ENCODE peak calls at places on chromosomes 5 and 9, in nine cellular contexts. F is AG04450, U is H7, S is GM06990, P is ovary, V is Peyer's patch, Y is PC-9, L is mucosa of descending colon, J is adipocyte. E is an unnamed sample.

GRCh38 chr9:135227641-135228251 is 140.3 kb downstream of the OLFM1 start:
- DNase-seq in F (no peak), U (no peak), S (no peak), P (no peak), V (no peak), Y (no peak), L (no peak), J (no peak), E (no peak)

GRCh38 chr9:135037521-135038250 is 49.8 kb upstream of the OLFM1 start:
- DNase-seq in F (no peak), U (no peak), S (no peak), P (no peak), V (no peak), Y (no peak), L (no peak), J (no peak), E (peak)

GRCh38 chr9:136613824-136614371 is 48.8 kb upstream of the EGFL7 start:
- DNase-seq in F (no peak), U (peak), S (no peak), P (no peak), V (no peak), Y (no peak), L (no peak), J (no peak), E (no peak)

GRCh38 chr5:143402464-143403356 is 776 bp downstream of the NR3C1 start:
- DNase-seq in F (no peak), U (peak), S (peak), P (peak), V (peak), Y (peak), L (peak), J (peak), E (peak)

GRCh38 chr9:136225748-136226679 is 19.6 kb downstream of the QSOX2 start:
- DNase-seq in F (no peak), U (peak), S (peak), P (no peak), V (peak), Y (no peak), L (peak), J (peak), E (no peak)

GRCh38 chr5:63923914-63924313 is 38.3 kb downstream of the HTR1A start:
- DNase-seq in F (no peak), U (no peak), S (no peak), P (no peak), V (no peak), Y (no peak), L (peak), J (no peak), E (no peak)

GRCh38 chr5:67160985-67161384 is 35.6 kb downstream of the CD180 start:
- DNase-seq in F (no peak), U (peak), S (no peak), P (no peak), V (no peak), Y (peak), L (no peak), J (peak), E (no peak)

GRCh38 chr5:146799235-146800015 is 79.1 kb downstream of the PPP2R2B start:
- DNase-seq in F (no peak), U (no peak), S (no peak), P (no peak), V (no peak), Y (no peak), L (no peak), J (no peak), E (no peak)

GRCh38 chr9:114405294-114406034 is 17.7 kb upstream of the AKNA start:
- DNase-seq in F (no peak), U (peak), S (peak), P (peak), V (peak), Y (peak), L (peak), J (peak), E (peak)

GRCh38 chr5:131530706-131531331 is 104.2 kb downstream of the RAPGEF6 start:
- DNase-seq in F (no peak), U (no peak), S (no peak), P (no peak), V (no peak), Y (no peak), L (no peak), J (no peak), E (no peak)

GRCh38 chr5:65213921-65214525 is 267.7 kb downstream of the ADAMTS6 start:
- DNase-seq in F (no peak), U (peak), S (no peak), P (no peak), V (no peak), Y (no peak), L (peak), J (no peak), E (no peak)

GRCh38 chr5:28344803-28345433 is 1306.5 kb upstream of the CDH9 start:
- DNase-seq in F (no peak), U (peak), S (no peak), P (no peak), V (no peak), Y (no peak), L (no peak), J (peak), E (no peak)

GRCh38 chr5:10524376-10525123 is 39.3 kb upstream of the ANKRD33B start:
- DNase-seq in F (peak), U (no peak), S (no peak), P (no peak), V (no peak), Y (no peak), L (no peak), J (peak), E (no peak)

GRCh38 chr5:167295686-167296015 is 995.8 kb upstream of the WWC1 start:
- DNase-seq in F (no peak), U (no peak), S (no peak), P (no peak), V (no peak), Y (peak), L (no peak), J (peak), E (no peak)

GRCh38 chr9:27005491-27005890 is at the start of gene LRRC19:
- DNase-seq in F (no peak), U (no peak), S (no peak), P (no peak), V (no peak), Y (no peak), L (no peak), J (no peak), E (no peak)

GRCh38 chr5:80216753-80217596 is 38.9 kb downstream of the SERINC5 start:
- DNase-seq in F (no peak), U (no peak), S (no peak), P (no peak), V (no peak), Y (no peak), L (no peak), J (no peak), E (peak)

GRCh38 chr9:2241461-2241874 is 226.3 kb downstream of the SMARCA2 start:
- DNase-seq in F (peak), U (peak), S (no peak), P (peak), V (no peak), Y (no peak), L (peak), J (no peak), E (peak)

GRCh38 chr5:45491368-45491767 is 204.8 kb downstream of the HCN1 start:
- DNase-seq in F (no peak), U (no peak), S (no peak), P (no peak), V (no peak), Y (no peak), L (no peak), J (no peak), E (no peak)

GRCh38 chr5:124402144-124402581 is 344.3 kb downstream of the ZNF608 start:
- DNase-seq in F (no peak), U (no peak), S (no peak), P (no peak), V (no peak), Y (peak), L (no peak), J (peak), E (no peak)

GRCh38 chr5:10424124-10424731 is 17.5 kb upstream of the ROPN1L start:
- DNase-seq in F (no peak), U (peak), S (no peak), P (no peak), V (no peak), Y (no peak), L (peak), J (peak), E (no peak)

GRCh38 chr5:36874465-36874864 is 2.1 kb upstream of the NIPBL start:
- DNase-seq in F (no peak), U (no peak), S (no peak), P (no peak), V (no peak), Y (no peak), L (no peak), J (peak), E (no peak)
- H3K4me3 ChIP-seq in F (peak), U (peak), S (peak), P (peak), V (peak), Y (peak), L (no peak), J (peak), E (peak)

DNA sequence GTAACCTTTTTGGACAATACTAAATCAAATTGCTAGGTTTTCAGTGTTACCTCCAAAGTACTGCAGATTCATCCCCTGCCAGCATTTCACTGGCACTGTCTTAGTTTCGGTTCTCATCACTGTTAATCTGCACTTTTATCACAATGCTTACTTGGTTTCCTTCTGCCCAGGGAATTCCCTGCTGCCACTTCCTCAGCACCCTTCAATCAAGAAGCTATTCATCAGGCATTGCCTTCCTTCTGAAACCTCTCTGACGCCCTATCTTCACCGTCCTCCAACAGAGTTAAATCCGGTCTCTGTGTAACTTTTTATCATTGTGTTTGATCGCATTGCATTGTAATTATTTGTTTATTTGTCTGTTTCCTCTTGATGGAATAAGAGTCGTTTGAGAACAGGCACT is 26.2 kb upstream of the LIFR start:
- DNase-seq in F (no peak), U (no peak), S (no peak), P (no peak), V (no peak), Y (no peak), L (no peak), J (no peak), E (no peak)
- H3K4me3 ChIP-seq in F (no peak), U (no peak), S (no peak), P (no peak), V (no peak), Y (no peak), L (no peak), J (no peak), E (no peak)

GRCh38 chr5:154850255-154851062 is at the start of gene FAXDC2:
- DNase-seq in F (peak), U (peak), S (no peak), P (peak), V (peak), Y (no peak), L (peak), J (peak), E (peak)
- H3K4me3 ChIP-seq in F (peak), U (peak), S (no peak), P (peak), V (peak), Y (no peak), L (no peak), J (peak), E (peak)

DNA sequence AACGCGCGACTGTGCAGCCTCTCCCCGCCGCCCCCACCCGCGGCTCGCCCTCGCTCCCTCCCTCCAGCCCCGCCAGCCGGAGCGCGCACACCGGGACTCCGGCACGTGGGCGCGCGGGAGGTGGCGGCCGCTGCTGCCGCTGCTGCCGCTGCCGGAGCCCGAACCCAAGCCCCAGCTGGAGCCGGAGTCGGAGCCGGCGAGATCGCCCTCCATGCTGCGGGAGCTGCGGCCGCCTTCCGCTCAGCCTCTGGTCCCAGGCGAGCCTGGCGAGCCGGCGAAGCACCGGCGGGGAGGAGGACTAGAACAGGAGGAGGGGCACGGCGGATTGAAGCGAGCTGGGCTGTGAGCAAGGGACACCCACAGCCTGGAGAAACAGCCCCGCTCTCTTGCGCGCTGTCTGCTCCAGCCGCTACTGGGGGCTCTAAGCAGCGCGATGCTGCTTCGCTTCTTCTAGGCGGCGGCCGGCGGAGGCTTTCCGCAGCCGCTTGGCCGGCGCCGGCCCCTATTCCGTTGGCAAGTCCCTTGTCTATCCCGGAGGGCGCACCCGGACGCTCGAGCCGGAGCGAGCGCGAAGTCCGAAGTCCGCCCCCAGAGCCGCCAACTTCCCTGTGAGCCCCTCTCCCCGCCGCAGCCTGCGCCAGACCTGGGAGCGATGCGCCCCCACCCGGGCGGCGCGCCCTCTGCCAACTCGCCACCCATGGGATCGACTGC is 598.7 kb upstream of the SGCD start:
- DNase-seq in F (no peak), U (peak), S (no peak), P (peak), V (no peak), Y (no peak), L (peak), J (peak), E (peak)
- H3K4me3 ChIP-seq in F (no peak), U (peak), S (no peak), P (peak), V (peak), Y (no peak), L (no peak), J (peak), E (peak)

GRCh38 chr9:129712595-129713524 is 40.0 kb downstream of the PTGES start:
- DNase-seq in F (peak), U (peak), S (no peak), P (no peak), V (no peak), Y (no peak), L (no peak), J (peak), E (peak)
- H3K4me3 ChIP-seq in F (peak), U (no peak), S (no peak), P (no peak), V (no peak), Y (no peak), L (no peak), J (peak), E (peak)

DNA sequence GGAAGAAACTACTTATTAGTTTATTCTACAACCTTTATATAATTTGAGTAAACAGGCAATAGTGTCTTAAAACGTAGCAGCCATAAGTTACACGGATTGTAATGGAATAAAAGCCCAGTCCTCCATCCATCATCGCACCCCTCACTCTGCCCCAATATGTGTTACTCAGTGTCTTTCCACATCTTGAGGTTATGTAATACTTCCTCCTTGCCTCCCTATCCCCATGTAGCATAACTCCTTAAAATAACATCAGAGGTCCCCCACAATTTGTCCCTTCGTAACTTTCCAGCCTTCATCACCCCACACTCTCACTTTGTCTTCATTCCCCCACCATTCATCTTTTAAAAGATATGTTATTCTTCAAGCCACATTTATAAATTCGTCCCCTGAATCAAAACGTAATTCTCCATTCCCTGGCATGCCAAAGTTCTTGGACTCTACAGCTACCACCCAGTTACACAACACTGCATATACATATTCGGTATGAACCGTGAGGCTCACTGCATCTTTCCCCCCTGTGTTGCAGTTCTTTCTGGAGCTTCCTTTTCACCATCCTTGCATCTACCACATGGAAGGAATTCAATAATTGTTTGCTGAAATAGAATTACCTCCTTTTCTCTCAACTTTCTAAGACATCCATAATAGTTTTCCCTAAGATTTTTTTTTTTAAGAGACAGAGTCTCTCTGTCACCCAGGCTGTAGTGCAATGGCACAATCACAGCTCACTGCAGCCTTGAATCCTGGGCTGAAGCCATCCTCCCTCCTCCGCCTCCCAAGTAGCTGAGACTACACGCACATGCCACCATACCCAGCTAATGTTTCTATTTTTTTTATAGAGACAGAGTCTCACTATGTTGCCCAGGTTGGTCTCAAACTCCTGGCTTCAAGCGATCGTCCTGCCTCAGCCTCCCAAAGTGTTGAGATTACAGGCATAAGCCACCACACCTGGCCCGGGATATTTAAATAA is 3.4 kb downstream of the LPAR1 start:
- DNase-seq in F (no peak), U (no peak), S (no peak), P (no peak), V (no peak), Y (no peak), L (no peak), J (peak), E (no peak)
- H3K4me3 ChIP-seq in F (peak), U (no peak), S (no peak), P (no peak), V (no peak), Y (no peak), L (no peak), J (peak), E (peak)

GRCh38 chr5:1221721-1222120 is 3.5 kb upstream of the SLC6A18 start:
- DNase-seq in F (no peak), U (no peak), S (no peak), P (no peak), V (no peak), Y (no peak), L (no peak), J (no peak), E (no peak)
- H3K4me3 ChIP-seq in F (no peak), U (no peak), S (no peak), P (no peak), V (no peak), Y (no peak), L (no peak), J (no peak), E (no peak)

GRCh38 chr9:127854169-127854833 is at the start of gene ENG:
- DNase-seq in F (no peak), U (peak), S (no peak), P (peak), V (peak), Y (peak), L (peak), J (peak), E (no peak)
- H3K4me3 ChIP-seq in F (peak), U (peak), S (no peak), P (peak), V (peak), Y (peak), L (peak), J (peak), E (peak)

DNA sequence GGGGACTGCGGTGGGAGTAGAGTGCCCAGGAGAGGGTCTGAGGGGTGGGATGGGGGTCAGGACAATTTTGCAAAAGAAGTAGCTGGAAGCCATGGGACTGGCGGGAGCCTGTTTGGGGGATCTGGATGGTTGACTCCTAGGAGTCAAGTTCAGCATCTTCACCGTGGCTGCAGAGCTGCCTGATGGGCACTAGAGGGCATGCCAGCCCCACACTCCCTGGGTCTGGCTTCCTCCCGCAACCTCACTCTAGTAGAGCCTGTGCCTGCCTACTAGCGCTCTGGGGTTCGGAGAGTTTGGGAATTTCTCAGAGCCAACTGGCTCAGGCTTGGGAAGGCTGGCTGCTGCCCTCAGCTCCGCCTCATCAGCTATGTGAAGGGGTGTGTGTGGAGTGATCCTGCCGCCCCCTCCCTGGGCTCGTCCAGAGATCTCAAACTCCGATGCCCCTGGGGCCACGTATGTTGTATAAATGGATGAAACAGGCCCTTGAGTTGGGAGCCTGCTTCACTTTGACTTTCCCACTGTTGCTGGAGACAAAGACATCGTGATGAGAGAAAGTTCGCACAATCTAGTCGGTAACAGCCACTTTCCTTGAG is 10.8 kb downstream of the TSPAN17 start:
- DNase-seq in F (peak), U (peak), S (no peak), P (peak), V (peak), Y (no peak), L (peak), J (peak), E (no peak)
- H3K4me3 ChIP-seq in F (no peak), U (no peak), S (no peak), P (no peak), V (no peak), Y (no peak), L (no peak), J (peak), E (no peak)

E was measured in coronary artery.